ENCODE peak calls at places on chromosome 6, in five cellular contexts. L is right lobe of liver, R is transverse colon, V is heart left ventricle, I is ovary. O is an unnamed sample.

GRCh38 chr6:129749749-129750120 is 39.8 kb upstream of the ARHGAP18 start:
- DNase-seq in V (no peak), I (no peak), R (no peak), L (no peak), O (no peak)

GRCh38 chr6:33599413-33599911 is 19.4 kb upstream of the BAK1 start:
- DNase-seq in L (no peak), V (no peak), R (no peak), I (no peak), O (no peak)

GRCh38 chr6:583639-584038 is 73.3 kb downstream of the HUS1B start:
- DNase-seq in V (no peak), L (no peak), R (peak; percentile 28), I (no peak), O (no peak)

GRCh38 chr6:155549928-155550327 is 94.3 kb upstream of the NOX3 start:
- DNase-seq in R (no peak), V (no peak), I (no peak), L (no peak), O (no peak)

GRCh38 chr6:43391448-43392031 is 22.1 kb upstream of the ZNF318 start:
- DNase-seq in V (no peak), I (no peak), R (no peak), L (no peak), O (no peak)

GRCh38 chr6:158008894-158009891 is 27.5 kb downstream of the SYNJ2 start:
- DNase-seq in V (no peak), R (peak; percentile 43), I (peak; percentile 63), L (peak; percentile 77), O (peak; percentile 80)

GRCh38 chr6:30841644-30842504 is 42.4 kb upstream of the DDR1 start:
- DNase-seq in I (no peak), L (no peak), V (no peak), R (no peak), O (no peak)

GRCh38 chr6:89509719-89510339 is 76.9 kb downstream of the ANKRD6 start:
- DNase-seq in L (no peak), R (no peak), V (no peak), I (no peak), O (no peak)

GRCh38 chr6:6379573-6379972 is 59.1 kb upstream of the F13A1 start:
- DNase-seq in R (no peak), L (no peak), I (no peak), V (no peak), O (no peak)

GRCh38 chr6:54361734-54362133 is 53.5 kb downstream of the TINAG start:
- DNase-seq in R (no peak), L (no peak), I (no peak), V (no peak), O (no peak)

GRCh38 chr6:38415231-38416005 is 224.3 kb downstream of the BTBD9 start:
- DNase-seq in I (no peak), V (no peak), R (no peak), L (no peak), O (no peak)

GRCh38 chr6:27592107-27592480 is 119.2 kb upstream of the ZNF184 start:
- DNase-seq in R (no peak), L (no peak), I (no peak), V (no peak), O (no peak)
- H3K27ac ChIP-seq in R (no peak overlapping the region), L (no peak overlapping the region), I (no peak overlapping the region), V (no peak overlapping the region), O (no peak overlapping the region)

GRCh38 chr6:10404107-10404798 is 10.6 kb downstream of the TFAP2A start:
- DNase-seq in V (peak; percentile 91), L (peak; percentile 92), I (peak; percentile 87), R (peak; percentile 90), O (peak; percentile 95)
- TF ChIP-seq POLR2A in V (no peak), L (no peak), I (no peak), R (no peak), O (no peak)

DNA sequence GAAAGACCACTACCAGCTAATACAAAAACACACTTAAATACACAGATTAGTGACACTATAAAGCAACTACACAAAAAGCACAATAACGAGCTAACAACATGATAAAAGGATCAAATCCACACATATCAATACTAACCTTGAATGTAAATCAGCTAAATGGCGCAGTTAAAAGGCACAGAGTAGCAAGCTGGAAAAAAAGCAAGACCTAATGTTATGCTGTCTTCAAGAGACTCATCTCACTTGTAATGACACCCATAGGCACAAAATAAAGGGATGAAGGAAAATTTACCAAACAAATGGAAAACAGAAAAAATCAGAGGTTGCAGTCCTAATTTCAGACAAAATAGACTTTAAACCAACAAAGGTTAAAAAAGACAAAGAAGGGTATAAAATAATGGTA is 86.3 kb downstream of the NUS1 start:
- DNase-seq in R (no peak), L (no peak), V (no peak), I (no peak), O (no peak)
- H3K4me3 ChIP-seq in R (no peak overlapping the region), L (no peak overlapping the region), V (no peak overlapping the region), I (no peak overlapping the region), O (no peak overlapping the region)

GRCh38 chr6:165844801-165845364 is 181.8 kb upstream of the PDE10A start:
- DNase-seq in R (no peak), I (no peak), L (no peak), V (no peak), O (no peak)

GRCh38 chr6:165843121-165843520 is 180.1 kb upstream of the PDE10A start:
- DNase-seq in R (peak; percentile 58), I (no peak), L (no peak), V (no peak), O (no peak)

GRCh38 chr6:165845488-165845887 is 182.4 kb upstream of the PDE10A start:
- DNase-seq in I (no peak), R (no peak), V (no peak), L (no peak), O (no peak)

GRCh38 chr6:165843568-165844113 is 180.6 kb upstream of the PDE10A start:
- DNase-seq in V (peak; percentile 28), I (no peak), R (no peak), L (no peak), O (no peak)

GRCh38 chr6:165844232-165844631 is 181.2 kb upstream of the PDE10A start:
- DNase-seq in V (no peak), L (no peak), R (no peak), I (no peak), O (no peak)
- H3K27ac ChIP-seq in V (no peak overlapping the region), L (no peak overlapping the region), R (no peak overlapping the region), I (no peak overlapping the region), O (no peak overlapping the region)

GRCh38 chr6:115796829-115797228 is 263.9 kb downstream of the FRK start:
- DNase-seq in V (no peak), L (no peak), R (no peak), I (no peak), O (no peak)

GRCh38 chr6:115796061-115796460 is 264.6 kb downstream of the FRK start:
- DNase-seq in L (no peak), R (no peak), I (no peak), V (no peak), O (no peak)

DNA sequence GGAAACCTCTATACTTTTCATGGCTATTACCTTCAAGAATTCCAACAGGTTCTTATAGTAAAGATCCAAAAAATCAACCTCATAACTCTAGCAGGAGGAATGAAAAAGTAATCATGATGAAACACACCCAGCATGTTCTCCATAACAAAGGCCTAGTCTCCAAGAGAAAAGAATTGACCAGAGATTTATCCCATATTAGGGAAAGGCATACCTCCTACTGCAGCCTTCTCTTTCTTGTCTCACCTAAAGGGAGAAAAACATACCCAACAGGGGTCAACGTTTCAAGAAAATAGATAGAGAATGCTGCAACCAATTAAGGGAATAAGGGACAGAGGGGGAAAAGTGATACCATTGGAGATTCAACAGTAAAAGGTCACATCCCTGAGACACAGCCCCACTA is 262.5 kb downstream of the FRK start:
- DNase-seq in I (no peak), R (no peak), L (no peak), V (no peak), O (no peak)
- TF ChIP-seq POLR2A in I (no peak), R (no peak), L (no peak), V (no peak), O (no peak)

DNA sequence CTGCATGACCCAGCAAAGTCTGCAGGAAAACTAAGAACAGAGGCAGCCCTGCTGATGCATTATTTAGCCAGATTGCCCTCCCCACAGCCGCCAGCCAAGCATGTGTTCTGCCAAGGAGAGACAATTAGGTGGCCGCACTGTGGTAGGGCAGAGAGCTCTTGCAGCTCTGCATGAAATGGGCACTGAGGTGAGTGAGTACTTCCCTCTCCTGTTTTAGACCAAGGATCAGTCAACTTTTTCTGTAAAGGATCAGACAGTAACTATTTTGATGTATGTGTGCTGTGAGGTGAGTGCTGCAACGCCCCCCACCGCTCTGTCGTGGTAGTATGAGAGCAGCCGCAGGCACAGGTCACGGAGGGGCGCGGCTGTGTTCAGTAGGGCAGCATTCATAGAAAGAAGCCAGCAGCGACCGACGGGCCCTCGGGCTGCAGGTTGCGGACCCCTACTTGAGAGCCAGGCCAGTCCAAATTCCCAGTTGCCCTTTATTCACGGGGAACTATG is 23.8 kb upstream of the FAM50B start:
- DNase-seq in V (peak; percentile 71), I (peak; percentile 55), R (no peak), L (no peak), O (no peak)
- H3K4me3 ChIP-seq in V (peak overlapping the region; percentile 21), I (peak overlapping the region; percentile 23), R (no peak overlapping the region), L (no peak overlapping the region), O (no peak overlapping the region)